ENCODE peak calls at places on chromosomes 13 and 19, in five cellular contexts. X is pancreas, E is epithelial cell of esophagus, W is brain microvascular endothelial cell, J is tibial artery. N is an unnamed sample.
A peak's percentile ranks its signal among the peaks of the same experiment; 100 is the strongest.

GRCh38 chr19:46551175-46551574 is 50.0 kb upstream of the CALM3 start:
- DNase-seq in X (no peak), E (no peak), W (no peak), J (no peak), N (no peak)

GRCh38 chr19:53664760-53665159 is 33.0 kb downstream of the DPRX start:
- DNase-seq in X (no peak), E (no peak), W (no peak), J (no peak), N (no peak)

GRCh38 chr13:51034906-51035305 is 76.2 kb downstream of the C13orf42 start:
- DNase-seq in X (no peak), E (peak; percentile 8), W (no peak), J (no peak), N (no peak)

GRCh38 chr19:29988351-29988750 is 46.3 kb downstream of the URI1 start:
- DNase-seq in X (no peak), E (no peak), W (no peak), J (no peak), N (no peak)

GRCh38 chr13:72384879-72385278 is 342.6 kb downstream of the MZT1 start:
- DNase-seq in X (no peak), E (peak; percentile 88), W (peak; percentile 60), J (no peak), N (no peak)

GRCh38 chr19:37790244-37790925 is 11.0 kb upstream of the ZNF573 start:
- DNase-seq in X (no peak), E (no peak), W (no peak), J (no peak), N (no peak)

GRCh38 chr19:33156354-33156753 is 24.4 kb downstream of the WDR88 start:
- DNase-seq in X (no peak), E (peak; percentile 47), W (peak; percentile 33), J (no peak), N (no peak)

GRCh38 chr13:98203641-98204326 is 26.7 kb upstream of the RNF113B start:
- DNase-seq in X (no peak), E (no peak), W (no peak), J (no peak), N (no peak)

GRCh38 chr19:33252971-33253370 is 27.3 kb upstream of the SLC7A10 start:
- DNase-seq in X (no peak), E (no peak), W (no peak), J (no peak), N (no peak)

GRCh38 chr13:77235456-77236022 is 91.4 kb downstream of the MYCBP2 start:
- DNase-seq in X (no peak), E (no peak), W (no peak), J (no peak), N (no peak)

GRCh38 chr13:98141938-98142426 is 912 bp upstream of the FARP1 start:
- DNase-seq in X (peak; percentile 71), E (no peak), W (no peak), J (peak; percentile 66), N (peak; percentile 87)

GRCh38 chr19:48445256-48445605 is 552 bp upstream of the GRWD1 start:
- DNase-seq in X (no peak), E (peak; percentile 86), W (peak; percentile 92), J (no peak), N (peak; percentile 83)

GRCh38 chr19:32368781-32369180 is 23.4 kb downstream of the ZNF507 start:
- DNase-seq in X (no peak), E (no peak), W (no peak), J (no peak), N (no peak)

GRCh38 chr19:9969688-9969975 is 33.3 kb upstream of the OLFM2 start:
- DNase-seq in X (no peak), E (no peak), W (no peak), J (no peak), N (no peak)

GRCh38 chr19:41698746-41699230 is 9.6 kb upstream of the CEACAM5 start:
- DNase-seq in X (no peak), E (no peak), W (no peak), J (no peak), N (no peak)

GRCh38 chr13:19173752-19174151 is 7.9 kb downstream of the TUBA3C start:
- DNase-seq in X (no peak), E (no peak), W (no peak), J (no peak), N (no peak)

GRCh38 chr13:99736541-99736940 is 235.0 kb downstream of the ZIC5 start:
- DNase-seq in X (no peak), E (no peak), W (no peak), J (no peak), N (no peak)

GRCh38 chr19:39067104-39067503 is 17.1 kb upstream of the ACP7 start:
- DNase-seq in X (no peak), E (no peak), W (no peak), J (no peak), N (no peak)

GRCh38 chr13:100245099-100245498 is 156.2 kb downstream of the PCCA start:
- DNase-seq in X (no peak), E (no peak), W (no peak), J (no peak), N (no peak)

GRCh38 chr19:35328851-35329285 is at the start of gene CD22:
- DNase-seq in X (no peak), E (no peak), W (no peak), J (no peak), N (no peak)

GRCh38 chr19:32750441-32751055 is 31.0 kb downstream of the TDRD12 start:
- DNase-seq in X (no peak), E (no peak), W (no peak), J (no peak), N (no peak)

GRCh38 chr13:50676602-50677001 is 166.9 kb downstream of the DLEU7 start:
- DNase-seq in X (no peak), E (peak; percentile 80), W (peak; percentile 89), J (no peak), N (no peak)

GRCh38 chr19:13212759-13213330 is 62.6 kb downstream of the IER2 start:
- DNase-seq in X (peak; percentile 80), E (peak; percentile 66), W (peak; percentile 38), J (peak; percentile 70), N (peak; percentile 28)

GRCh38 chr13:75195479-75196111 is 286.4 kb downstream of the TBC1D4 start:
- DNase-seq in X (no peak), E (no peak), W (peak; percentile 50), J (no peak), N (no peak)

GRCh38 chr13:90803210-90803609 is 544.3 kb upstream of the MIR17HG start:
- DNase-seq in X (no peak), E (no peak), W (no peak), J (no peak), N (no peak)

GRCh38 chr13:57813641-57814040 is 182.1 kb downstream of the PCDH17 start:
- DNase-seq in X (no peak), E (no peak), W (no peak), J (no peak), N (no peak)

GRCh38 chr13:44573790-44574465 is 2.2 kb downstream of the TSC22D1 start:
- DNase-seq in X (no peak), E (peak; percentile 64), W (peak; percentile 65), J (no peak), N (no peak)

GRCh38 chr19:36210497-36210896 is 4.0 kb downstream of the ZNF565 start:
- DNase-seq in X (no peak), E (no peak), W (peak; percentile 20), J (no peak), N (no peak)

GRCh38 chr13:112996671-112997091 is 27.7 kb downstream of the MCF2L start:
- DNase-seq in X (no peak), E (no peak), W (no peak), J (no peak), N (no peak)

GRCh38 chr19:14112809-14113385 is 4.7 kb downstream of the PRKACA start:
- DNase-seq in X (no peak), E (no peak), W (no peak), J (peak; percentile 86), N (no peak)

DNA sequence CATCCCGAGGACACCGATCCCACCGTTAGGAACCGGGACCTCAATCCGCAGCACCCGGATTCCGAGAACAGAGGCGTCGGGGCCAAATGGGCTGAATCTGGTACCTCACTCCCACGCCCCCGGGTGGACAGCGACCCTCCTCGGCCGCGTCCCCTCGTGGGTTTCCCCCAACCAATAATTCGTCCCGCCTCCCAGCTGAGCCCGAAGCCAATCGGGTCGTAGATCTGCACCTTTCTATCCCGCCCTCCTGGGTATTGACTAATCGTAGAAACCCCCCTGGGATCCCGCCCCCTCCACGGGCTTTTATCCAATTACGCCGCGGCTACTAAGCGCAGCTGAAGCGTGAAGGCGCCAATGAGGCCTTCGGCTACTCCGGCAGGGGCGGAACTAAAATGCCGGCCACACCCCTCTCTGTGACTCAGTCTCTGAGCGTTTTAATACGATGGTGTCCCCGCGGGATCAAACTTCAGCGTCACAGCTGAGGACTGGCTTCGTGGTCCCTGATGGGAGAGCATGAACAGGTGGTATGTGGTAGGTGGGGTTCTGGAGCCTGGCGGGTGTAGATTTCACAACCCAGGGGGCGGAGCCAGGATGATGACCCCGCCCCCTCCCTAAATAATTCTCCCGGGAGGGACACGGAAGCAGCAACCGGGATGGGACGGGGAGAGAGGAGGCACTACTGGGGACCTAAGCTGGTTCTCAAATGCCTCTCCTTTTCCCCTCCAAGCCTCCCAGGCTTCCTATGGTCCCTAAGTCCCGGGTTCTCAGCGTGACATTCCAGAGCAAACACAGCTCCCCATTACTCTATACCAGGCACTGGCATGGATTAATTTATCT is at the start of the genes CCDC159 and TMEM205:
- DNase-seq in X (peak; percentile 94), E (peak; percentile 99), W (peak; percentile 99), J (peak; percentile 100), N (peak; percentile 99)
- TF ChIP-seq CTCF in X (no peak), E (no peak), W (no peak), J (no peak), N (no peak)

DNA sequence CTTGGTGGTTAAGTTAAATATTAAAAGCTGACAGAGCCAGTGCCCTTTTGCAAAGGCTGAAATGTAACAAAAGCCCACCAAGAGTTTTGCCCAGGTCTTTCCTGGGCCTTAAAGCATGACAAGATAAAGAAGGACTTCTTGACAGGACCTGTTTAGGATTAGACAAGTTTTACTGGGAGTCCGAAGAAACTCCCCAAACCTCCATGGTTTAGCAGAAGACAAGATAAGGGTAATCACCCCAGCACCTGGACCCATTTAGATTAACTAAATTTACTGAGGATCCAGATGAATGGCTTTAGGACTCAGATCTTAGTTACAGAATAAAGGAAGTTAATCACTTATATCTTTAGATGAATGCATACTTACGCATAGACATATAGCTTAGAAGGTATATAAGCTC is 14.8 kb upstream of the UFM1 start:
- DNase-seq in X (no peak), E (no peak), W (no peak), J (no peak), N (no peak)
- H3K4me3 ChIP-seq in X (no peak overlapping the region), E (no peak overlapping the region), W (no peak overlapping the region), J (no peak overlapping the region), N (no peak overlapping the region)

GRCh38 chr19:44823373-44823698 is 14.4 kb downstream of the BCAM start:
- DNase-seq in X (no peak), E (no peak), W (no peak), J (no peak), N (no peak)
- TF ChIP-seq CTCF in X (no peak), E (no peak), W (no peak), J (no peak), N (no peak)

GRCh38 chr19:5585461-5586299 is 17.9 kb upstream of the TINCR start:
- DNase-seq in X (no peak), E (peak; percentile 55), W (peak; percentile 16), J (no peak), N (peak; percentile 31)
- H3K4me3 ChIP-seq in X (no peak overlapping the region), E (no peak overlapping the region), W (no peak overlapping the region), J (no peak overlapping the region), N (no peak overlapping the region)